ENCODE peak calls at places on chromosomes 6 and 20, in ten cellular contexts. One of them, this sample, is unnamed.

GRCh38 chr20:7171911-7172310 is 404.4 kb downstream of the BMP2 start:
- DNase-seq in ureter: no peak
- DNase-seq in pancreas: no peak
- DNase-seq in GM13977: no peak
- DNase-seq in NCI-H1417 treated with DMSO at 0.1 percent for 48 hours: no peak
- DNase-seq in AML-193: no peak
- DNase-seq in T-helper 2 cell: no peak
- DNase-seq in A549: no peak
- DNase-seq in effector CD4-positive, alpha-beta T cell: no peak
- DNase-seq in iPS DF 19.7: no peak
- DNase-seq in this sample: no peak

GRCh38 chr6:45920819-45921511 is 94.7 kb downstream of the CLIC5 start:
- DNase-seq in ureter: no peak
- DNase-seq in pancreas: no peak
- DNase-seq in GM13977: peak
- DNase-seq in NCI-H1417 treated with DMSO at 0.1 percent for 48 hours: no peak
- DNase-seq in AML-193: no peak
- DNase-seq in T-helper 2 cell: no peak
- DNase-seq in A549: no peak
- DNase-seq in effector CD4-positive, alpha-beta T cell: no peak
- DNase-seq in iPS DF 19.7: no peak
- DNase-seq in this sample: no peak

GRCh38 chr6:136609878-136610706 is 59.9 kb upstream of the MAP7 start:
- DNase-seq in ureter: peak
- DNase-seq in pancreas: peak
- DNase-seq in GM13977: no peak
- DNase-seq in NCI-H1417 treated with DMSO at 0.1 percent for 48 hours: no peak
- DNase-seq in AML-193: peak
- DNase-seq in T-helper 2 cell: no peak
- DNase-seq in A549: peak
- DNase-seq in effector CD4-positive, alpha-beta T cell: no peak
- DNase-seq in iPS DF 19.7: peak
- DNase-seq in this sample: peak

GRCh38 chr6:8589941-8590676 is 154.8 kb upstream of the SLC35B3 start:
- DNase-seq in ureter: no peak
- DNase-seq in pancreas: no peak
- DNase-seq in GM13977: no peak
- DNase-seq in NCI-H1417 treated with DMSO at 0.1 percent for 48 hours: no peak
- DNase-seq in AML-193: no peak
- DNase-seq in T-helper 2 cell: no peak
- DNase-seq in A549: no peak
- DNase-seq in effector CD4-positive, alpha-beta T cell: no peak
- DNase-seq in iPS DF 19.7: peak
- DNase-seq in this sample: no peak

GRCh38 chr6:109738200-109738599 is 47.1 kb downstream of the FIG4 start:
- DNase-seq in ureter: no peak
- DNase-seq in pancreas: no peak
- DNase-seq in GM13977: no peak
- DNase-seq in NCI-H1417 treated with DMSO at 0.1 percent for 48 hours: no peak
- DNase-seq in AML-193: no peak
- DNase-seq in T-helper 2 cell: no peak
- DNase-seq in A549: no peak
- DNase-seq in effector CD4-positive, alpha-beta T cell: no peak
- DNase-seq in iPS DF 19.7: no peak
- DNase-seq in this sample: no peak

GRCh38 chr20:37202267-37202943 is 23.1 kb upstream of the MROH8 start:
- DNase-seq in ureter: peak
- DNase-seq in pancreas: no peak
- DNase-seq in GM13977: no peak
- DNase-seq in NCI-H1417 treated with DMSO at 0.1 percent for 48 hours: peak
- DNase-seq in AML-193: peak
- DNase-seq in T-helper 2 cell: no peak
- DNase-seq in A549: peak
- DNase-seq in effector CD4-positive, alpha-beta T cell: no peak
- DNase-seq in iPS DF 19.7: no peak
- DNase-seq in this sample: peak

GRCh38 chr20:37988555-37988954 is 44.7 kb downstream of the TTI1 start:
- DNase-seq in ureter: no peak
- DNase-seq in pancreas: no peak
- DNase-seq in GM13977: no peak
- DNase-seq in NCI-H1417 treated with DMSO at 0.1 percent for 48 hours: no peak
- DNase-seq in AML-193: no peak
- DNase-seq in T-helper 2 cell: no peak
- DNase-seq in A549: no peak
- DNase-seq in effector CD4-positive, alpha-beta T cell: no peak
- DNase-seq in iPS DF 19.7: no peak
- DNase-seq in this sample: no peak

GRCh38 chr6:139017227-139017626 is 11.3 kb upstream of the ABRACL start:
- DNase-seq in ureter: no peak
- DNase-seq in pancreas: no peak
- DNase-seq in GM13977: no peak
- DNase-seq in NCI-H1417 treated with DMSO at 0.1 percent for 48 hours: no peak
- DNase-seq in AML-193: no peak
- DNase-seq in T-helper 2 cell: no peak
- DNase-seq in A549: no peak
- DNase-seq in effector CD4-positive, alpha-beta T cell: no peak
- DNase-seq in iPS DF 19.7: no peak
- DNase-seq in this sample: no peak

GRCh38 chr20:56766528-56766927 is 137.4 kb downstream of the TFAP2C start:
- DNase-seq in ureter: no peak
- DNase-seq in pancreas: no peak
- DNase-seq in GM13977: no peak
- DNase-seq in NCI-H1417 treated with DMSO at 0.1 percent for 48 hours: no peak
- DNase-seq in AML-193: no peak
- DNase-seq in T-helper 2 cell: no peak
- DNase-seq in A549: no peak
- DNase-seq in effector CD4-positive, alpha-beta T cell: no peak
- DNase-seq in iPS DF 19.7: no peak
- DNase-seq in this sample: no peak

GRCh38 chr6:101181006-101181405 is 212.5 kb upstream of the GRIK2 start:
- DNase-seq in ureter: no peak
- DNase-seq in pancreas: no peak
- DNase-seq in GM13977: no peak
- DNase-seq in NCI-H1417 treated with DMSO at 0.1 percent for 48 hours: no peak
- DNase-seq in AML-193: no peak
- DNase-seq in T-helper 2 cell: no peak
- DNase-seq in A549: no peak
- DNase-seq in effector CD4-positive, alpha-beta T cell: no peak
- DNase-seq in iPS DF 19.7: no peak
- DNase-seq in this sample: no peak

GRCh38 chr20:39004508-39004907 is 42.4 kb downstream of the DHX35 start:
- DNase-seq in ureter: no peak
- DNase-seq in pancreas: peak
- DNase-seq in GM13977: no peak
- DNase-seq in NCI-H1417 treated with DMSO at 0.1 percent for 48 hours: peak
- DNase-seq in AML-193: no peak
- DNase-seq in T-helper 2 cell: no peak
- DNase-seq in A549: no peak
- DNase-seq in effector CD4-positive, alpha-beta T cell: peak
- DNase-seq in iPS DF 19.7: no peak
- DNase-seq in this sample: peak

GRCh38 chr20:60060593-60060992 is 102.4 kb downstream of the CDH26 start:
- DNase-seq in ureter: no peak
- DNase-seq in pancreas: no peak
- DNase-seq in GM13977: no peak
- DNase-seq in NCI-H1417 treated with DMSO at 0.1 percent for 48 hours: no peak
- DNase-seq in AML-193: no peak
- DNase-seq in T-helper 2 cell: no peak
- DNase-seq in A549: no peak
- DNase-seq in effector CD4-positive, alpha-beta T cell: no peak
- DNase-seq in iPS DF 19.7: no peak
- DNase-seq in this sample: no peak

GRCh38 chr6:17867880-17868279 is 119.6 kb downstream of the KIF13A start:
- DNase-seq in ureter: no peak
- DNase-seq in pancreas: peak
- DNase-seq in GM13977: no peak
- DNase-seq in NCI-H1417 treated with DMSO at 0.1 percent for 48 hours: no peak
- DNase-seq in AML-193: no peak
- DNase-seq in T-helper 2 cell: no peak
- DNase-seq in A549: no peak
- DNase-seq in effector CD4-positive, alpha-beta T cell: no peak
- DNase-seq in iPS DF 19.7: no peak
- DNase-seq in this sample: no peak

GRCh38 chr6:136723780-136724179 is 68.5 kb downstream of the MAP3K5 start:
- DNase-seq in ureter: no peak
- DNase-seq in pancreas: no peak
- DNase-seq in GM13977: no peak
- DNase-seq in NCI-H1417 treated with DMSO at 0.1 percent for 48 hours: no peak
- DNase-seq in AML-193: no peak
- DNase-seq in T-helper 2 cell: no peak
- DNase-seq in A549: no peak
- DNase-seq in effector CD4-positive, alpha-beta T cell: peak
- DNase-seq in iPS DF 19.7: no peak
- DNase-seq in this sample: no peak

GRCh38 chr6:21808551-21809181 is 215.1 kb downstream of the SOX4 start:
- DNase-seq in ureter: no peak
- DNase-seq in pancreas: no peak
- DNase-seq in GM13977: no peak
- DNase-seq in NCI-H1417 treated with DMSO at 0.1 percent for 48 hours: no peak
- DNase-seq in AML-193: no peak
- DNase-seq in T-helper 2 cell: no peak
- DNase-seq in A549: no peak
- DNase-seq in effector CD4-positive, alpha-beta T cell: no peak
- DNase-seq in iPS DF 19.7: no peak
- DNase-seq in this sample: peak

GRCh38 chr6:149990672-149991402 is 27.1 kb downstream of the ULBP1 start:
- DNase-seq in ureter: no peak
- DNase-seq in pancreas: no peak
- DNase-seq in GM13977: peak
- DNase-seq in NCI-H1417 treated with DMSO at 0.1 percent for 48 hours: no peak
- DNase-seq in AML-193: no peak
- DNase-seq in T-helper 2 cell: no peak
- DNase-seq in A549: peak
- DNase-seq in effector CD4-positive, alpha-beta T cell: no peak
- DNase-seq in iPS DF 19.7: no peak
- DNase-seq in this sample: no peak

GRCh38 chr6:3088446-3088845 is 20.2 kb downstream of the RIPK1 start:
- DNase-seq in ureter: no peak
- DNase-seq in pancreas: no peak
- DNase-seq in GM13977: no peak
- DNase-seq in NCI-H1417 treated with DMSO at 0.1 percent for 48 hours: no peak
- DNase-seq in AML-193: no peak
- DNase-seq in T-helper 2 cell: no peak
- DNase-seq in A549: no peak
- DNase-seq in effector CD4-positive, alpha-beta T cell: no peak
- DNase-seq in iPS DF 19.7: no peak
- DNase-seq in this sample: no peak

GRCh38 chr20:25018425-25018824 is 25.9 kb upstream of the APMAP start:
- DNase-seq in ureter: no peak
- DNase-seq in pancreas: peak
- DNase-seq in GM13977: no peak
- DNase-seq in NCI-H1417 treated with DMSO at 0.1 percent for 48 hours: no peak
- DNase-seq in AML-193: no peak
- DNase-seq in T-helper 2 cell: no peak
- DNase-seq in A549: no peak
- DNase-seq in effector CD4-positive, alpha-beta T cell: no peak
- DNase-seq in iPS DF 19.7: no peak
- DNase-seq in this sample: no peak

GRCh38 chr6:37354526-37355384 is 972 bp downstream of the RNF8 start:
- DNase-seq in ureter: no peak
- DNase-seq in pancreas: no peak
- DNase-seq in GM13977: peak
- DNase-seq in NCI-H1417 treated with DMSO at 0.1 percent for 48 hours: no peak
- DNase-seq in AML-193: no peak
- DNase-seq in T-helper 2 cell: peak
- DNase-seq in A549: peak
- DNase-seq in effector CD4-positive, alpha-beta T cell: no peak
- DNase-seq in iPS DF 19.7: no peak
- DNase-seq in this sample: no peak

GRCh38 chr6:129792049-129792448 is 69.1 kb downstream of the TMEM244 start:
- DNase-seq in ureter: no peak
- DNase-seq in pancreas: no peak
- DNase-seq in GM13977: no peak
- DNase-seq in NCI-H1417 treated with DMSO at 0.1 percent for 48 hours: no peak
- DNase-seq in AML-193: no peak
- DNase-seq in T-helper 2 cell: no peak
- DNase-seq in A549: no peak
- DNase-seq in effector CD4-positive, alpha-beta T cell: no peak
- DNase-seq in iPS DF 19.7: no peak
- DNase-seq in this sample: no peak

GRCh38 chr6:89320012-89320559 is 5.0 kb upstream of the GABRR2 start:
- DNase-seq in ureter: no peak
- DNase-seq in pancreas: no peak
- DNase-seq in GM13977: no peak
- DNase-seq in NCI-H1417 treated with DMSO at 0.1 percent for 48 hours: no peak
- DNase-seq in AML-193: no peak
- DNase-seq in T-helper 2 cell: no peak
- DNase-seq in A549: no peak
- DNase-seq in effector CD4-positive, alpha-beta T cell: no peak
- DNase-seq in iPS DF 19.7: no peak
- DNase-seq in this sample: no peak

GRCh38 chr20:47466193-47466592 is 35.5 kb upstream of the NCOA3 start:
- DNase-seq in ureter: no peak
- DNase-seq in pancreas: no peak
- DNase-seq in GM13977: no peak
- DNase-seq in NCI-H1417 treated with DMSO at 0.1 percent for 48 hours: no peak
- DNase-seq in AML-193: no peak
- DNase-seq in T-helper 2 cell: no peak
- DNase-seq in A549: no peak
- DNase-seq in effector CD4-positive, alpha-beta T cell: no peak
- DNase-seq in iPS DF 19.7: no peak
- DNase-seq in this sample: no peak

GRCh38 chr6:36821581-36822335 is 17.5 kb downstream of the CPNE5 start:
- DNase-seq in ureter: no peak
- DNase-seq in pancreas: no peak
- DNase-seq in GM13977: no peak
- DNase-seq in NCI-H1417 treated with DMSO at 0.1 percent for 48 hours: no peak
- DNase-seq in AML-193: no peak
- DNase-seq in T-helper 2 cell: no peak
- DNase-seq in A549: no peak
- DNase-seq in effector CD4-positive, alpha-beta T cell: no peak
- DNase-seq in iPS DF 19.7: no peak
- DNase-seq in this sample: no peak

GRCh38 chr20:18728867-18729224 is 84.7 kb upstream of the SCP2D1 start:
- DNase-seq in ureter: no peak
- DNase-seq in pancreas: no peak
- DNase-seq in GM13977: no peak
- DNase-seq in NCI-H1417 treated with DMSO at 0.1 percent for 48 hours: no peak
- DNase-seq in AML-193: no peak
- DNase-seq in T-helper 2 cell: no peak
- DNase-seq in A549: no peak
- DNase-seq in effector CD4-positive, alpha-beta T cell: no peak
- DNase-seq in iPS DF 19.7: no peak
- DNase-seq in this sample: no peak

GRCh38 chr20:51449498-51450220 is 92.9 kb downstream of the NFATC2 start:
- DNase-seq in ureter: no peak
- DNase-seq in pancreas: no peak
- DNase-seq in GM13977: no peak
- DNase-seq in NCI-H1417 treated with DMSO at 0.1 percent for 48 hours: no peak
- DNase-seq in AML-193: no peak
- DNase-seq in T-helper 2 cell: no peak
- DNase-seq in A549: no peak
- DNase-seq in effector CD4-positive, alpha-beta T cell: no peak
- DNase-seq in iPS DF 19.7: no peak
- DNase-seq in this sample: no peak

GRCh38 chr6:121549741-121550140 is 114.3 kb downstream of the GJA1 start:
- DNase-seq in ureter: no peak
- DNase-seq in pancreas: no peak
- DNase-seq in GM13977: no peak
- DNase-seq in NCI-H1417 treated with DMSO at 0.1 percent for 48 hours: no peak
- DNase-seq in AML-193: no peak
- DNase-seq in T-helper 2 cell: no peak
- DNase-seq in A549: no peak
- DNase-seq in effector CD4-positive, alpha-beta T cell: no peak
- DNase-seq in iPS DF 19.7: no peak
- DNase-seq in this sample: no peak

GRCh38 chr6:12637960-12638641 is 78.5 kb upstream of the PHACTR1 start:
- DNase-seq in ureter: peak
- DNase-seq in pancreas: peak
- DNase-seq in GM13977: peak
- DNase-seq in NCI-H1417 treated with DMSO at 0.1 percent for 48 hours: no peak
- DNase-seq in AML-193: peak
- DNase-seq in T-helper 2 cell: peak
- DNase-seq in A549: peak
- DNase-seq in effector CD4-positive, alpha-beta T cell: no peak
- DNase-seq in iPS DF 19.7: peak
- DNase-seq in this sample: no peak

GRCh38 chr6:37396571-37397185 is 36.3 kb upstream of the CMTR1 start:
- DNase-seq in ureter: no peak
- DNase-seq in pancreas: no peak
- DNase-seq in GM13977: no peak
- DNase-seq in NCI-H1417 treated with DMSO at 0.1 percent for 48 hours: no peak
- DNase-seq in AML-193: no peak
- DNase-seq in T-helper 2 cell: no peak
- DNase-seq in A549: no peak
- DNase-seq in effector CD4-positive, alpha-beta T cell: no peak
- DNase-seq in iPS DF 19.7: no peak
- DNase-seq in this sample: no peak

This sample was measured in NCI-H510A treated with DMSO at 0.1 percent for 48 hours.